ENCODE peak calls at places on chromosomes 4 and X, in five cellular contexts. U is cardiac muscle cell, O is endothelial cell of umbilical vein, W is IMR-90, R is kidney. N is an unnamed sample.

GRCh38 chr4:87555751-87556619 is 26.8 kb upstream of the SPARCL1 start:
- DNase-seq in U (peak; percentile 76), O (peak; percentile 24), W (peak; percentile 58), R (no peak), N (no peak)

GRCh38 chr4:186108391-186108790 is 3.9 kb downstream of the FAM149A start:
- DNase-seq in U (no peak), O (no peak), W (no peak), R (no peak), N (no peak)

GRCh38 chr4:175509320-175509719 is 302.7 kb downstream of the GPM6A start:
- DNase-seq in U (no peak), O (no peak), W (no peak), R (no peak), N (no peak)

GRCh38 chrX:39212456-39212855 is 411.2 kb downstream of the MID1IP1 start:
- DNase-seq in U (no peak), O (no peak), W (no peak), R (no peak), N (no peak)

GRCh38 chrX:132435222-132435621 is 53.6 kb downstream of the MBNL3 start:
- DNase-seq in U (peak; percentile 47), O (no peak), W (no peak), R (no peak), N (no peak)

GRCh38 chr4:153517159-153517558 is 51.0 kb downstream of the TMEM131L start:
- DNase-seq in U (no peak), O (no peak), W (no peak), R (no peak), N (no peak)

GRCh38 chr4:127048371-127049085 is 584.2 kb upstream of the INTU start:
- DNase-seq in U (no peak), O (no peak), W (peak; percentile 34), R (no peak), N (no peak)

GRCh38 chrX:63275127-63275526 is 76.0 kb downstream of the SPIN4 start:
- DNase-seq in U (no peak), O (peak; percentile 27), W (peak; percentile 10), R (no peak), N (peak; percentile 27)

GRCh38 chr4:41305486-41305885 is 48.8 kb downstream of the UCHL1 start:
- DNase-seq in U (no peak), O (no peak), W (no peak), R (no peak), N (no peak)

GRCh38 chr4:69823481-69824186 is 36.3 kb downstream of the SULT1E1 start:
- DNase-seq in U (peak; percentile 65), O (peak; percentile 76), W (peak; percentile 6), R (no peak), N (no peak)

GRCh38 chr4:99690990-99691389 is 33.4 kb upstream of the C4orf54 start:
- DNase-seq in U (no peak), O (no peak), W (no peak), R (no peak), N (no peak)

GRCh38 chr4:10034612-10035104 is 13.4 kb upstream of the SLC2A9 start:
- DNase-seq in U (no peak), O (no peak), W (no peak), R (no peak), N (no peak)

GRCh38 chr4:30094866-30095265 is 625.3 kb upstream of the PCDH7 start:
- DNase-seq in U (peak; percentile 14), O (peak; percentile 19), W (peak; percentile 6), R (no peak), N (no peak)

GRCh38 chr4:138666366-138666765 is 349.2 kb upstream of the NOCT start:
- DNase-seq in U (no peak), O (no peak), W (no peak), R (no peak), N (no peak)

GRCh38 chr4:40149960-40150385 is 46.9 kb upstream of the RHOH start:
- DNase-seq in U (peak; percentile 82), O (peak; percentile 66), W (peak; percentile 67), R (no peak), N (peak; percentile 41)

GRCh38 chr4:23539969-23540368 is 349.9 kb downstream of the PPARGC1A start:
- DNase-seq in U (no peak), O (no peak), W (no peak), R (no peak), N (no peak)

GRCh38 chr4:179583221-179583620 is 2141.0 kb upstream of the AGA start:
- DNase-seq in U (no peak), O (no peak), W (no peak), R (no peak), N (no peak)

GRCh38 chrX:104359124-104359523 is 104.4 kb upstream of the ESX1 start:
- DNase-seq in U (no peak), O (no peak), W (no peak), R (no peak), N (no peak)

GRCh38 chr4:99117876-99118693 is 26.0 kb downstream of the ADH4 start:
- DNase-seq in U (peak; percentile 48), O (peak; percentile 18), W (peak; percentile 35), R (no peak), N (no peak)

GRCh38 chr4:8103421-8103820 is 55.2 kb downstream of the ABLIM2 start:
- DNase-seq in U (no peak), O (no peak), W (no peak), R (peak; percentile 53), N (no peak)

GRCh38 chrX:30910124-30910860 is 21.2 kb upstream of the TAB3 start:
- DNase-seq in U (peak; percentile 6), O (no peak), W (peak; percentile 42), R (no peak), N (no peak)

GRCh38 chrX:79408623-79409322 is 41.6 kb upstream of the ITM2A start:
- DNase-seq in U (no peak), O (no peak), W (no peak), R (no peak), N (no peak)

GRCh38 chr4:158817562-158818370 is 48.9 kb downstream of the FNIP2 start:
- DNase-seq in U (no peak), O (peak; percentile 62), W (no peak), R (no peak), N (no peak)

GRCh38 chr4:107071108-107071507 is 35.0 kb upstream of the DKK2 start:
- DNase-seq in U (no peak), O (no peak), W (no peak), R (no peak), N (no peak)

GRCh38 chr4:24753519-24753918 is 41.9 kb upstream of the SOD3 start:
- DNase-seq in U (no peak), O (no peak), W (peak; percentile 67), R (no peak), N (peak; percentile 20)

GRCh38 chr4:130812117-130812765 is 1716.3 kb downstream of the C4orf33 start:
- DNase-seq in U (no peak), O (no peak), W (no peak), R (no peak), N (no peak)

GRCh38 chr4:72489267-72489666 is 79.8 kb downstream of the ADAMTS3 start:
- DNase-seq in U (peak; percentile 36), O (no peak), W (peak; percentile 4), R (no peak), N (no peak)

GRCh38 chr4:120062663-120063195 is 3.9 kb downstream of the MAD2L1 start:
- DNase-seq in U (peak; percentile 8), O (no peak), W (peak; percentile 53), R (no peak), N (no peak)

GRCh38 chr4:74933562-74934015 is 673 bp downstream of the PARM1 start:
- DNase-seq in U (peak; percentile 0), O (peak; percentile 4), W (no peak), R (no peak), N (no peak)

GRCh38 chrX:120023259-120023658 is 54.2 kb downstream of the RHOXF2B start:
- DNase-seq in U (no peak), O (no peak), W (no peak), R (no peak), N (no peak)

GRCh38 chr4:155769092-155769491 is 10.3 kb downstream of the GUCY1B1 start:
- DNase-seq in U (no peak), O (no peak), W (peak; percentile 73), R (no peak), N (no peak)

GRCh38 chr4:31089815-31090214 is 369.6 kb downstream of the PCDH7 start:
- DNase-seq in U (peak; percentile 42), O (peak; percentile 80), W (peak; percentile 57), R (no peak), N (no peak)

GRCh38 chr4:114558446-114559020 is 40.1 kb upstream of the UGT8 start:
- DNase-seq in U (no peak), O (no peak), W (no peak), R (no peak), N (no peak)
- H3K9me3 ChIP-seq in U (peaks cover 2% of the 10 kb centered on the region), O (peaks cover 3% of the 10 kb centered on the region), W (peaks cover 2% of the 10 kb centered on the region), R (peaks cover 5% of the 10 kb centered on the region), N (peaks cover 3% of the 10 kb centered on the region)

GRCh38 chr4:15370296-15370695 is 57.5 kb upstream of the C1QTNF7 start:
- DNase-seq in U (no peak), O (no peak), W (no peak), R (no peak), N (no peak)
- H3K36me3 ChIP-seq in U (no peaks in the 10 kb centered on the region), O (no peaks in the 10 kb centered on the region), W (no peaks in the 10 kb centered on the region), R (no peaks in the 10 kb centered on the region), N (no peaks in the 10 kb centered on the region)

DNA sequence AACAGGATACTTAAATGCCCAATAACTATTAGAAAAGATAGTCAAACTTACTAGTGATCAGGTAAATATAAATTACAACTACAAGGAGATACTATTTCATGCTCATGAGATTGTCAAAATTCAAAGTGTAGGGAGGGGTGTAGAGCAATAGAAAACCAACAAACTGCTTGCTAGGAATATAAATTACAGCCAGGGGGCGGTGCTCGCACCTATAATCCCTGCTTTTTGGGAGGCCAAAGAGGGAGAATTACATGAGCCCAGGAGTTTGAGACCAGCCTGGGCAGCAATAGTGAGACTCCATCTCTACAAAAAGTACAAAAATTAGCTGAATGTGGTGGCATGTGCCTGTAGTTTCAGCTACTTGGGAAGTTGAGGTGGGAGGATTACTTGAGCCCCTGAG is 556.5 kb upstream of the NR3C2 start:
- DNase-seq in U (peak; percentile 2), O (no peak), W (peak; percentile 17), R (no peak), N (no peak)
- TF ChIP-seq CTCF in U (peak; percentile 7), O (peak; percentile 14), W (peak; percentile 54), R (peak; percentile 7), N (peak; percentile 7)

DNA sequence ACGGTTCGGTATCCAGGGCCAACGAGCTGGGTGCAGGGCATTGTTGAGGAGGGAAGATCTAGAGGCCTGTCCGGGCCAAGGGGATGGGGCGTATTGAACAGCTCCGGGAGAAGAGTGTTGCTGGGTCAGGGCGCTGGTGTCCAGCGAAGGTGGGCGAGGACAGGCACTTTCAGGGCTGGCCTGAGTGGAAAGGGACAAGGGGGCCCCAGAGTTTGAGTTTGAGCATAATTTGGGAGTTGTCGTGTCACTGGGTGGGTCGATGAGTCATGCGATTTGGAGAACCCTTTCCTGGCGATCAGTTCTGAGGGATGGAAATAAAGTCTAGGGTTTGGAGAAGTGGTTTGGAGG is 299 bp downstream of the PRRG3 start:
- DNase-seq in U (no peak), O (no peak), W (no peak), R (no peak), N (no peak)
- H3K9me3 ChIP-seq in U (no peaks in the 10 kb centered on the region), O (no peaks in the 10 kb centered on the region), W (peaks cover 16% of the 10 kb centered on the region), R (no peaks in the 10 kb centered on the region), N (no peaks in the 10 kb centered on the region)

DNA sequence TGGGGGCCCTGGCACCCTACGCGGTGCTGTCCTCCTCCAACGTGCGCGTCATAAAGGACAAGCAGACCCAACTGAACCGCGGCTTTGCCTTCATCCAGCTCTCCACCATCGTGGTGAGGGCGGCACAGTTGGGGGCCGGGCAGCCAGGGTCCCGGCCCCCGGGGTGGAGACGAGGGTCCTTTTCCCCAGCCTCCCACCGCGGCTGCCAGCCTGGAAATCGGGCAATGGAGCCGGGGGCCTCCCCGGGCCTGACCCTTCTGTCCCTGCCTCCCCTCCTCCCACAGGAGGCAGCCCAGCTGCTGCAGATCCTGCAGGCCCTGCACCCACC is 13.7 kb upstream of the UBA1 start:
- DNase-seq in U (no peak), O (no peak), W (no peak), R (peak; percentile 51), N (no peak)
- H3K36me3 ChIP-seq in U (no peaks in the 10 kb centered on the region), O (no peaks in the 10 kb centered on the region), W (peaks cover 41% of the 10 kb centered on the region), R (peaks cover 3% of the 10 kb centered on the region), N (peaks cover 4% of the 10 kb centered on the region)

N was measured in Panc1.